ENCODE peak calls at places on chromosomes 11 and 22, in ten cellular contexts. L, N, V, K, O, Y, A, C, I and E are unnamed samples.

GRCh38 chr11:121520243-121521144 is 67.7 kb upstream of the SORL1-AS1 start:
- DNase-seq in L (no peak), N (peak), V (no peak), K (peak), O (peak), Y (no peak), A (peak), C (no peak), I (no peak), E (no peak)

GRCh38 chr11:121536116-121536515 is 83.3 kb upstream of the SORL1-AS1 start:
- DNase-seq in L (no peak), N (no peak), V (no peak), K (no peak), O (no peak), Y (no peak), A (no peak), C (no peak), I (no peak), E (no peak)

GRCh38 chr11:122264121-122264520 is 148.1 kb upstream of the BLID start:
- DNase-seq in L (no peak), N (no peak), V (no peak), K (no peak), O (no peak), Y (no peak), A (no peak), C (no peak), I (no peak), E (no peak)

GRCh38 chr11:122186439-122187080 is 70.5 kb upstream of the BLID start:
- DNase-seq in L (no peak), N (peak), V (no peak), K (peak), O (peak), Y (no peak), A (peak), C (no peak), I (no peak), E (peak)

GRCh38 chr11:116774661-116775060 is 1.9 kb upstream of the BUD13 start:
- DNase-seq in L (no peak), N (no peak), V (no peak), K (no peak), O (no peak), Y (no peak), A (no peak), C (no peak), I (no peak), E (no peak)

GRCh38 chr11:92707173-92707619 is 262.3 kb upstream of the MTNR1B start:
- DNase-seq in L (no peak), N (no peak), V (no peak), K (no peak), O (no peak), Y (peak), A (peak), C (no peak), I (no peak), E (no peak)

GRCh38 chr11:112364962-112365481 is 104.4 kb upstream of the PLET1 start:
- DNase-seq in L (no peak), N (peak), V (no peak), K (peak), O (peak), Y (no peak), A (no peak), C (no peak), I (peak), E (no peak)

GRCh38 chr22:44734801-44735517 is 17.4 kb upstream of the ARHGAP8 start:
- DNase-seq in L (no peak), N (no peak), V (no peak), K (no peak), O (no peak), Y (peak), A (no peak), C (no peak), I (no peak), E (no peak)

GRCh38 chr11:120335596-120335927 is 651 bp upstream of the ARHGEF12 start:
- DNase-seq in L (peak), N (no peak), V (no peak), K (no peak), O (no peak), Y (no peak), A (no peak), C (peak), I (no peak), E (no peak)

GRCh38 chr22:37898441-37899181 is 7.5 kb upstream of the MICALL1 start:
- DNase-seq in L (no peak), N (no peak), V (no peak), K (no peak), O (no peak), Y (no peak), A (peak), C (peak), I (no peak), E (no peak)

GRCh38 chr11:104075091-104075490 is 38.7 kb downstream of the DDI1 start:
- DNase-seq in L (no peak), N (no peak), V (no peak), K (no peak), O (no peak), Y (no peak), A (no peak), C (no peak), I (no peak), E (no peak)

GRCh38 chr11:76700177-76701100 is 29.9 kb upstream of the LRRC32 start:
- DNase-seq in L (peak), N (peak), V (no peak), K (peak), O (peak), Y (no peak), A (peak), C (no peak), I (no peak), E (no peak)

GRCh38 chr11:65492387-65492636 is 6.5 kb upstream of the MALAT1 start:
- DNase-seq in L (no peak), N (no peak), V (no peak), K (no peak), O (no peak), Y (no peak), A (no peak), C (no peak), I (no peak), E (no peak)
- H3K4me3 ChIP-seq in L (no peak), N (no peak), V (no peak), K (peak), O (no peak), Y (no peak), A (no peak), C (peak), I (no peak), E (no peak)

GRCh38 chr11:47495856-47496217 is 46.9 kb upstream of the RAPSN start:
- DNase-seq in L (no peak), N (no peak), V (no peak), K (no peak), O (no peak), Y (no peak), A (no peak), C (no peak), I (no peak), E (no peak)
- H3K4me3 ChIP-seq in L (no peak), N (no peak), V (no peak), K (no peak), O (no peak), Y (no peak), A (no peak), C (no peak), I (no peak), E (no peak)

GRCh38 chr11:63887600-63887999 is 29.4 kb downstream of the RCOR2 start:
- DNase-seq in L (no peak), N (no peak), V (no peak), K (no peak), O (no peak), Y (no peak), A (no peak), C (no peak), I (no peak), E (no peak)

GRCh38 chr11:63890368-63890767 is 26.6 kb downstream of the RCOR2 start:
- DNase-seq in L (no peak), N (no peak), V (no peak), K (no peak), O (no peak), Y (no peak), A (no peak), C (no peak), I (no peak), E (no peak)

GRCh38 chr11:63892233-63892632 is 24.7 kb downstream of the RCOR2 start:
- DNase-seq in L (no peak), N (no peak), V (no peak), K (peak), O (peak), Y (peak), A (no peak), C (no peak), I (no peak), E (no peak)

GRCh38 chr11:63889344-63889743 is 27.6 kb downstream of the RCOR2 start:
- DNase-seq in L (no peak), N (no peak), V (no peak), K (no peak), O (no peak), Y (no peak), A (peak), C (peak), I (peak), E (no peak)

GRCh38 chr11:63888170-63889086 is 28.5 kb downstream of the RCOR2 start:
- DNase-seq in L (no peak), N (no peak), V (peak), K (peak), O (peak), Y (peak), A (peak), C (peak), I (peak), E (peak)
- H3K4me3 ChIP-seq in L (peak), N (no peak), V (peak), K (peak), O (peak), Y (no peak), A (peak), C (peak), I (peak), E (peak)

DNA sequence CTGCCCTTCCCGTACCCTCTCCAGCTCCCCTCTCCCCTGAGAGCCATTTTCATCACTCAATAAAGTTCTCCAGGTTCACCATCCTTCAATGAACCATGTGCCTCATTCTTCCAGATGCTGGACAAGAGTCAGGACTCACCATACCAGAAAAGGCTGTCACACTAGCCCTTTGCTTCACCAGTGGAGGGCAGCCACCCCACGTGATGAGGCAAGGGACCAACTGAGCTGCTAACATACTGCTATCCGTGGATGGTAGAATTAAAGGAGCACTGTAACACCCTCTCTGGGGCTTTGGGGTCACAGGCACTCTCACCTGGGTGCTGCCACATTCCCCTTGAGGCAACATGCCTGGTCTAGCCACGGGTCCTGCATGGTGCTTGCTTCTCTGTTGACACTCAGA is 13.1 kb upstream of the OR5I1 start:
- DNase-seq in L (no peak), N (no peak), V (no peak), K (no peak), O (no peak), Y (no peak), A (no peak), C (no peak), I (no peak), E (no peak)
- H3K4me3 ChIP-seq in L (no peak), N (no peak), V (no peak), K (no peak), O (no peak), Y (no peak), A (no peak), C (no peak), I (no peak), E (no peak)